ENCODE peak calls at places on chromosomes 13 and 19, in nine cellular contexts. F is A549, G is stomach, N is adrenal gland, X is vagina, Y is testis, P is body of pancreas, L is sigmoid colon, Z is ovary. D is an unnamed sample.
A peak's percentile ranks its signal among the peaks of the same experiment; 100 is the strongest.

GRCh38 chr19:44808463-44809371 is at the start of gene BCAM:
- DNase-seq in F (peak; percentile 93), G (peak; percentile 82), N (peak; percentile 78), X (no peak), Y (peak; percentile 85), P (peak; percentile 75), L (peak; percentile 91), Z (peak; percentile 91), D (peak; percentile 90)

GRCh38 chr19:46717716-46718143 is 816 bp upstream of the PRKD2 start:
- DNase-seq in F (no peak), G (no peak), N (no peak), X (no peak), Y (no peak), P (no peak), L (peak; percentile 64), Z (no peak), D (no peak)

GRCh38 chr19:17394891-17395415 is 957 bp upstream of the CCDC194 start:
- DNase-seq in F (peak; percentile 48), G (peak; percentile 58), N (peak; percentile 74), X (no peak), Y (peak; percentile 56), P (peak; percentile 37), L (no peak), Z (peak; percentile 76), D (peak; percentile 70)

GRCh38 chr13:101942535-101943157 is 459.2 kb downstream of the FGF14 start:
- DNase-seq in F (no peak), G (no peak), N (no peak), X (no peak), Y (no peak), P (no peak), L (no peak), Z (no peak), D (no peak)

GRCh38 chr13:22107549-22107948 is 436.7 kb downstream of the FGF9 start:
- DNase-seq in F (peak; percentile 3), G (no peak), N (no peak), X (no peak), Y (no peak), P (peak; percentile 35), L (no peak), Z (no peak), D (no peak)

GRCh38 chr19:28606269-28607032 is 606.5 kb downstream of the UQCRFS1 start:
- DNase-seq in F (no peak), G (no peak), N (no peak), X (peak; percentile 81), Y (no peak), P (no peak), L (no peak), Z (no peak), D (no peak)

GRCh38 chr13:113749956-113750355 is 9.1 kb upstream of the TMEM255B start:
- DNase-seq in F (no peak), G (no peak), N (no peak), X (no peak), Y (no peak), P (no peak), L (no peak), Z (no peak), D (no peak)

GRCh38 chr19:45469835-45470146 is 2.0 kb downstream of the FOSB start:
- DNase-seq in F (no peak), G (peak; percentile 91), N (no peak), X (no peak), Y (peak; percentile 96), P (no peak), L (no peak), Z (no peak), D (no peak)

GRCh38 chr13:94389544-94390351 is 89.7 kb downstream of the DCT start:
- DNase-seq in F (no peak), G (no peak), N (no peak), X (no peak), Y (no peak), P (no peak), L (no peak), Z (no peak), D (no peak)

GRCh38 chr13:42762917-42763316 is 18.5 kb upstream of the FAM216B start:
- DNase-seq in F (no peak), G (no peak), N (no peak), X (no peak), Y (no peak), P (no peak), L (no peak), Z (no peak), D (no peak)

GRCh38 chr19:52566588-52566987 is 3.5 kb upstream of the ZNF701 start:
- DNase-seq in F (no peak), G (no peak), N (no peak), X (no peak), Y (no peak), P (no peak), L (no peak), Z (no peak), D (no peak)

GRCh38 chr13:109145631-109146030 is 516.2 kb downstream of the MYO16 start:
- DNase-seq in F (peak; percentile 49), G (peak; percentile 55), N (peak; percentile 65), X (no peak), Y (peak; percentile 66), P (peak; percentile 29), L (no peak), Z (no peak), D (no peak)

GRCh38 chr13:20489185-20489820 is 36.4 kb downstream of the CRYL1 start:
- DNase-seq in F (no peak), G (peak; percentile 49), N (peak; percentile 43), X (no peak), Y (peak; percentile 73), P (peak; percentile 24), L (no peak), Z (no peak), D (no peak)

GRCh38 chr13:36819811-36820140 is 754 bp downstream of the RFXAP start:
- DNase-seq in F (no peak), G (no peak), N (no peak), X (no peak), Y (no peak), P (no peak), L (no peak), Z (no peak), D (no peak)

GRCh38 chr13:22893149-22893548 is 287.6 kb upstream of the SGCG start:
- DNase-seq in F (no peak), G (no peak), N (no peak), X (no peak), Y (no peak), P (no peak), L (no peak), Z (no peak), D (no peak)

DNA sequence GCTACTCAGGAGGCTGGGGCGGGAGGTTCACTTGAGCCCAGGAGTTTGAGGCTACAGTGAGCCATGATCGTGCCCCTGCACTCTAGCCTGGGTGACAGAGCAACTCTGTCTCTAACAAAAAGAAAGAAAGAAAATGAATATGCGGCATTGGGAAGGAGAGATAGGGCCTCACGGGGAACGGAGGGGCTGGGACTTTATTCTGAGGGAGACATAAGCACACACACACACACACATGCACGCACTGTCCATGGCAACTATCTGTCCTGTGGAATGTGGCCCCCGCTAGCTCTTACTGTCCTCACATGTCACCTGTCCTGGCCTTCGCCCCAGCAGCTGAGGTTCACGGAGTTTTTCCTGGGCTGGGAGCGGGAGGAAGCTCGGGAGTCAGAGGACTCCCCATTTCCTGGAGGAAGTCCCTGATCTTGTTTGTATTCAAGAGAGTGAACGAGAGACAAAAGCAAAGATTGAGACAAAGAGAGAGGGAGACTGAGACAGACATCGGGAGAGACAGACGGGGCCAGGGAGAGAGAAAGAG is 654 bp downstream of the STAP2 start:
- DNase-seq in F (no peak), G (peak; percentile 33), N (peak; percentile 59), X (no peak), Y (no peak), P (no peak), L (no peak), Z (no peak), D (peak; percentile 78)
- TF ChIP-seq POLR2A in F (no peak), G (no peak), N (no peak), X (no peak), Y (no peak), P (peak; percentile 54), L (no peak), Z (no peak), D (no peak)

DNA sequence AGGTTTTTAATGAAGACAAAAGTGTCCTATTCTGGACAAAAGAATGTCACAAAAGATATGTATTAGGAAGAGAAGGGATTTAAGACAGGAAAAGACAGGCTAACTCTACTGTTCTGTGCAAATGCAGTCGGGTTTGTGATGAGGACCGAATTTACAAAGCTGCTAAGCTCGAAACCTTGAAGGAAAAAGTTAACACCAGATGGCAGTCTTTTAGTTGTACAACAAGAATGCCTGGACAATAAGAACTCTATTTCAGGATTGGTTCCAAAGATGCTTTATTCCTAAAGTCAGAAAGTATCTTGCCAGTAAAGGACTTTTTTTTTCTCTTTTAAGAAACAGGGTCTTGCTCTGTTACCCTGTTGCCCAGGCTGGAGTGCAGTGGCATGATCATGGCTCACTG is 51.1 kb downstream of the HS6ST3 start:
- DNase-seq in F (no peak), G (no peak), N (peak; percentile 13), X (no peak), Y (no peak), P (no peak), L (no peak), Z (no peak), D (no peak)
- H3K4me1 ChIP-seq in F (no peaks in the 10 kb centered on the region), G (no peaks in the 10 kb centered on the region), N (no peaks in the 10 kb centered on the region), X (no peaks in the 10 kb centered on the region), Y (no peaks in the 10 kb centered on the region), P (no peaks in the 10 kb centered on the region), L (no peaks in the 10 kb centered on the region), Z (no peaks in the 10 kb centered on the region), D (no peaks in the 10 kb centered on the region)

DNA sequence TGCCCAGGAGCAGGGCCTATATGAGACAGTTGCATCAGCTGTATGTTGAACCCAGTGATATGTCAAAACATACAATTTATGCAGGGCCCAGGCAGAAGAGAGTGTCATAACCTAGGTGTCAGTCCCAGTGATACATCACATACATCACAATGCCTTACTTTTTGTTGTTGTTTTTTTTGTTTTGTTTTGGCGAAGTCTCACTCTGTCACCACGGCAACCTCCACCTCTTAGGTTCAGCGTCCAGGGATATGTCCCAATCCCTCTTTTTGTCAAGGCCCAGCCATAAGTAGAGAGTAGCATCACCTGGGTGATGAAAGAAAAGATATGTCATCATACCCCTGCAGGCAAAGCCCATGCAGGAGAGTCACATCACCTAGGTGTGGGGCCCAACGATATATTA is 56.8 kb upstream of the ZNF730 start:
- DNase-seq in F (no peak), G (no peak), N (no peak), X (no peak), Y (no peak), P (no peak), L (no peak), Z (no peak), D (no peak)
- H3K9me3 ChIP-seq in F (peaks cover 47% of the 10 kb centered on the region), G (no peaks in the 10 kb centered on the region), N (no peaks in the 10 kb centered on the region), X (no peaks in the 10 kb centered on the region), Y (no peaks in the 10 kb centered on the region), P (no peaks in the 10 kb centered on the region), L (peaks cover 4% of the 10 kb centered on the region), Z (no peaks in the 10 kb centered on the region), D (no peaks in the 10 kb centered on the region)

DNA sequence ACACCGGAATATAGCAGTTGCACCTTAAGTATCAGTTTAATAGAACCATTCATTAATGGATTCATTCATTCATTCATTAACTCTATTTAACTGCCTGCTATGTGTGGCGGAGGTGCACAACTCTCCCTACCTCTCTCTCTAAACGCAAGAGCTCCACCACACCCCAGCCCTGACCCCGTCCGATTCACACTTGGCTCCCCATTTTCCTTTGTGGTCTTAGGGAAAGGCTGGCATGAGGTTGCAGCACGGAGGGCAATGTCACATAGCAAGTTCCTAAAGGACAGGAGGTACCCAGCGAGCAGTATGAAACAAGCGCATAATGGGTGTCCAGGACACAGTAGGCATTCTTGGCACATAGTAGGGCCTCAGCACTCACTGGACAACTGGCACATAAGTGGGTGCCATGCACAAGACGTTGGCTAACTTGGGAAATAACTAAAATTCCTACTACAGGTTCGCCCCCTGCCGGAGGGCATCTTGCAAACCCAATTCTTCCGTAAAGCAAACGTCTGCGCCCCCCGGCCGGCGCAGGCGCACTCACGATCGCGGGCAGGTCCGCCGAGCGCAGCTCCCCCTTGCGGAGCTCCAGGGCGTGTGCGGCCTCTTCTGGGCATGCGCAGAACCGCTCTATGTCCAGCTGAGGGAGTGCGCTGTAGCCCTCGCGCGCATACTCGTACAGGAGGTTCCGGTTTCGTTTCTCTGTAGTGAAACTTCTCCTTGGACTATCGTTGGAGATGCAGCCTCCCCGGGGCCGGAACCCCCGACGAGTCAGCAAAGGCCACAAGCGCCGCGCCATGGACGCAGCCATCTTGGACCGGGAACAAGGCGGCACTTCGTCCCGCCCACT is at the start of gene SARS2:
- DNase-seq in F (peak; percentile 98), G (peak; percentile 91), N (peak; percentile 90), X (no peak), Y (peak; percentile 94), P (peak; percentile 93), L (peak; percentile 96), Z (peak; percentile 96), D (peak; percentile 94)
- TF ChIP-seq POLR2A in F (no peak), G (no peak), N (peak; percentile 12), X (no peak), Y (no peak), P (no peak), L (no peak), Z (no peak), D (peak; percentile 57)